ENCODE peak calls at places on chromosomes 7 and 10, in five cellular contexts. V is adrenal gland, O is lower lobe of right lung, X is body of pancreas, Q is HCT116. G is an unnamed sample.

GRCh38 chr7:31004393-31004792 is 40.6 kb downstream of the GHRHR start:
- DNase-seq in X (no peak), V (no peak), Q (no peak), O (no peak), G (peak)

GRCh38 chr10:24513155-24513554 is 210.5 kb downstream of the ARHGAP21 start:
- DNase-seq in X (no peak), Q (no peak), O (no peak), V (no peak), G (peak)

GRCh38 chr10:97849491-97850402 is at the start of gene GOLGA7B:
- DNase-seq in Q (no peak), X (peak), O (peak), V (peak), G (no peak)

GRCh38 chr7:82443044-82443800 is at the start of gene CACNA2D1:
- DNase-seq in Q (no peak), X (peak), O (no peak), V (peak), G (peak)

GRCh38 chr10:12418000-12418399 is 68.7 kb downstream of the CAMK1D start:
- DNase-seq in Q (no peak), O (no peak), V (no peak), X (no peak), G (peak)

GRCh38 chr7:55105952-55106351 is 87.1 kb downstream of the EGFR start:
- DNase-seq in V (no peak), Q (no peak), X (no peak), O (no peak), G (no peak)

GRCh38 chr10:88557246-88557645 is 25.9 kb downstream of the RNLS start:
- DNase-seq in Q (no peak), X (no peak), O (no peak), V (no peak), G (no peak)

GRCh38 chr7:103113164-103113563 is 35.7 kb downstream of the NAPEPLD start:
- DNase-seq in O (no peak), V (peak), Q (peak), X (no peak), G (peak)

GRCh38 chr10:32377458-32378370 is 30.8 kb upstream of the EPC1 start:
- DNase-seq in V (peak), X (peak), O (no peak), Q (peak), G (peak)

GRCh38 chr7:18873674-18874341 is 243.6 kb downstream of the TWIST1 start:
- DNase-seq in Q (no peak), O (no peak), V (no peak), X (no peak), G (peak)

GRCh38 chr7:143490719-143491306 is 13.1 kb downstream of the TAS2R41 start:
- DNase-seq in Q (no peak), X (no peak), V (no peak), O (no peak), G (peak)

GRCh38 chr10:27319752-27320561 is 79.4 kb upstream of the ACBD5 start:
- DNase-seq in Q (no peak), V (peak), O (peak), X (peak), G (peak)

GRCh38 chr10:36494386-36494785 is 631.0 kb upstream of the ANKRD30A start:
- DNase-seq in Q (no peak), V (no peak), O (no peak), X (no peak), G (peak)

GRCh38 chr7:75658369-75658768 is 80.4 kb downstream of the HIP1 start:
- DNase-seq in V (no peak), O (no peak), Q (no peak), X (no peak), G (no peak)

GRCh38 chr10:25059990-25060389 is 43.6 kb downstream of the THNSL1 start:
- DNase-seq in O (peak), Q (peak), V (peak), X (peak), G (peak)

GRCh38 chr10:75191821-75192568 is 18.6 kb upstream of the VDAC2 start:
- DNase-seq in O (peak), Q (no peak), V (peak), X (peak), G (peak)

GRCh38 chr10:132331956-132332749 is at the start of gene LRRC27:
- DNase-seq in Q (peak), V (peak), O (peak), X (peak), G (peak)
- TF ChIP-seq CTCF in Q (no peak), V (no peak), O (no peak), X (no peak), G (no peak)

GRCh38 chr7:134515569-134516468 is 11.5 kb upstream of the AKR1B10 start:
- DNase-seq in V (no peak), O (no peak), Q (peak), X (no peak), G (peak)

GRCh38 chr7:134514663-134515062 is 12.7 kb upstream of the AKR1B10 start:
- DNase-seq in X (no peak), Q (peak), V (peak), O (no peak), G (peak)

GRCh38 chr7:134512271-134512670 is 15.1 kb upstream of the AKR1B10 start:
- DNase-seq in Q (no peak), X (no peak), O (no peak), V (no peak), G (no peak)

GRCh38 chr7:134514106-134514505 is 13.3 kb upstream of the AKR1B10 start:
- DNase-seq in X (no peak), V (no peak), O (no peak), Q (no peak), G (no peak)

DNA sequence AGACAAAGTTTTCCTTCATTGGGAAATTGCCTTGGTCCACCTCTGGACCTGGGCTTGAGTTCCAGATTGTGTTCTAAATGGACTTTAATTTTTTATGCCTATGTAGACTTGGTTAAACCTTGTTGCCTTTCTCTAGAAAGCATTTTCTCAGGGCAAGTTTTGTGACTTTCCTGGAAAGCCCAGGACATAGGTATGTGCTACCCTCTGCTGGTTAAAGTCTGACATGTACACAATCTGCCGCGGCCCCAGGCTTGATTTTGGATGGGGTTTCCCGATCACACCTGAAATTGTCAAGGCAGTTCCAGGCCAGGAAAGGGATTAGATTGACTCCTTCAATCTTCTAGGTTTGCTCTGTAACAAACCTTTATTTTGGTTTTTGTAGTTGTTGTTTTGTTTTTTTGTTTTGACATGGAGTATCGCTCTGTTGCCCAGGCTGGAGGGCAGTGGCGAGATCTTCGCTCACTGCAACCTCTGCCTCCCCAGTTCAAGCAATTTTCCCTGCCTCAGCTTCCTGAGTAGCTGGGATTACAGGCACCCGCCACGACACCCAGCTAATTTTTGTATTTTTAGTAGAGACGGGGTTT is 14.1 kb upstream of the AKR1B10 start:
- DNase-seq in O (no peak), V (peak), X (peak), Q (no peak), G (peak)
- TF ChIP-seq CTCF in O (peak), V (peak), X (peak), Q (peak), G (peak)

GRCh38 chr10:77712207-77712606 is 74.6 kb upstream of the KCNMA1 start:
- DNase-seq in X (no peak), Q (no peak), V (no peak), O (no peak), G (no peak)

GRCh38 chr10:77713506-77714280 is 76.1 kb upstream of the KCNMA1 start:
- DNase-seq in X (no peak), Q (no peak), V (no peak), O (no peak), G (peak)

GRCh38 chr10:77716943-77717735 is 79.5 kb upstream of the KCNMA1 start:
- DNase-seq in X (no peak), Q (no peak), O (no peak), V (no peak), G (peak)

GRCh38 chr10:77715536-77715935 is 77.9 kb upstream of the KCNMA1 start:
- DNase-seq in Q (no peak), V (no peak), O (no peak), X (no peak), G (no peak)

DNA sequence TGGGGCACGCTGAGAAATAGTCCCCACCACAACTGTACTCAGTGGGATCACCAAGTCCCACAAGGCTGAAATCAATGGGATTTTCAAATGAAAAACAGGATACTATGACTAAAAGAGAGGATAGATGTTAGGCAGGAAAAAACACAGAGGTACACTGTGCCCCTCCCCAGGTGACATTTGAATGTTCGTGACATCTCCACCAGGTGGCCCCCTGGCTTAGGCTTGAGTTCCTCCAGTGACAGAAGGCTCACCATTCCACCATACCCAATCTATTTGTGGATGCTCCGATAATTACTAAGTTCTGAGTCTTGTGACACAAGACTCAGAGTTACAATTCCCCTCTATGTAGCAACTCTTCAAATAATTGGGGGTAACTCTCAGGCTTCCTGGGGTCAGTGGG is 77.5 kb upstream of the KCNMA1 start:
- DNase-seq in X (no peak), O (no peak), Q (peak), V (no peak), G (no peak)
- TF ChIP-seq CTCF in X (no peak), O (no peak), Q (peak), V (no peak), G (no peak)

DNA sequence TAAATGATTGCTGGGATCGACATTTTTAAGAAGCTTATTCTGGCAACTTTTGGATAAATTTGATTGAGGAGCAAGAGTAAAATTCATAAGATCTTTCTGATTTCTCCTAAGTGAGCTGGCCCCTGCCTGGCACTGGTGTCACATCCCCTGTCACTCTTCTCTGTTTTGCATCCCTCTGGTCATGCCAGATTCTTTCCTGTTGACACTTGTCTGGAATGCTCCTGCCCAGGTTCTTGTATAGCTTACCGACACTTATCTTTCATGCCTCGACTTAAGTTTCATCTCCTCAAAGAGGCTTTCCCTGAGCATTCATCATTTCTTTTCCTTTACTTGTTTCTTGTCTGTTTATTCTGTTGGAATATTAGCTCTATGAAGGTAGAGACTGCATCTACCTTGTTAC is 22.2 kb upstream of the AASS start:
- DNase-seq in O (no peak), V (no peak), X (no peak), Q (no peak), G (no peak)
- TF ChIP-seq CTCF in O (no peak), V (no peak), X (no peak), Q (no peak), G (no peak)

DNA sequence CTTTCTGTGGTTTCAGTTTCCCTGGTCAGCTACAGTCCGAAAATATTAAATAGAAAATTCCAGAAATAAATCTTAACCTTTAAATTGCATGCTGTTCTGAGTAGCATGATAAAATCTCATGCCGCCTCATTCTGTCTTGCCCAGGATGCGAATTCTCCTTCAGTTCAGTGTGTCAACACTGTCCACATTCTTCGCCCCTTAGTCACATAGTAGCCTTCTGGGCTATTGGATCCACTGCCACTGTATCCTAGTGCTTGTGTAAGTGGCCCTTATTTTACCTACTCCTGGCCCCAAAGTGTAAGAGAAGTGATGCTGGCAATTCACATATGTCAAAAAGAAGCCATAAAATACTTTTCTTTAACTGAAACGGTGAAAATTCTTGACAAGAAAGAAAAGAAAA is 129.6 kb downstream of the ZWINT start:
- DNase-seq in O (no peak), Q (no peak), X (no peak), V (no peak), G (no peak)
- TF ChIP-seq CTCF in O (no peak), Q (no peak), X (no peak), V (no peak), G (no peak)

DNA sequence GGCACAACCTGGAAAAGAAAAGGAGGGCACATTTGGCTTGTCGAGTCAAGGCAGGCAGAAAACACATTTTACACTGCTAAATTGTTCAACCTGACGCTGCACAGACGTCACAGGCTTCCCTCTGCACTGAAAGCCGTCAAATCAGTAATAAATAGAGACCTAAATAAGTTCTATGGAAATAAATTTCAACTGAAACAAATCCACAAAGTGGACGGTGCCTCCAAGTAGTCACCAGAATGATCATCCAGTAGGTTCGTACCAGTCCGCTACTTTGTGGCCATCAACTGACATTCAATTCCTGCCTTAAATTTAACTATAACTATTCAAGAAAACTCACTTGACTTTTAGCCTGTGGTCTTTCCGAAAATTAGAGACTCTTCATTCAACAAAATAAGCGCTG is 49.0 kb downstream of the NPVF start:
- DNase-seq in X (no peak), Q (no peak), O (no peak), V (no peak), G (peak)
- TF ChIP-seq CTCF in X (no peak), Q (no peak), O (no peak), V (no peak), G (no peak)

GRCh38 chr7:111053035-111053434 is 37.9 kb upstream of the LRRN3 start:
- DNase-seq in V (no peak), O (no peak), X (no peak), Q (no peak), G (no peak)
- TF ChIP-seq CTCF in V (no peak), O (no peak), X (no peak), Q (no peak), G (no peak)

GRCh38 chr10:92839191-92840085 is 8.9 kb upstream of the EXOC6 start:
- DNase-seq in X (peak), Q (no peak), O (peak), V (peak), G (peak)
- TF ChIP-seq CTCF in X (no peak), Q (no peak), O (peak), V (no peak), G (no peak)

GRCh38 chr10:67075381-67076001 is 149.7 kb downstream of the LRRTM3 start:
- DNase-seq in V (no peak), O (no peak), Q (no peak), X (no peak), G (no peak)

GRCh38 chr10:67077376-67077775 is 151.5 kb downstream of the LRRTM3 start:
- DNase-seq in X (no peak), O (no peak), V (no peak), Q (no peak), G (no peak)

GRCh38 chr10:67079126-67079525 is 153.3 kb downstream of the LRRTM3 start:
- DNase-seq in V (peak), Q (no peak), O (no peak), X (peak), G (no peak)

GRCh38 chr10:67072654-67073053 is 146.8 kb downstream of the LRRTM3 start:
- DNase-seq in V (no peak), O (no peak), Q (no peak), X (no peak), G (no peak)

DNA sequence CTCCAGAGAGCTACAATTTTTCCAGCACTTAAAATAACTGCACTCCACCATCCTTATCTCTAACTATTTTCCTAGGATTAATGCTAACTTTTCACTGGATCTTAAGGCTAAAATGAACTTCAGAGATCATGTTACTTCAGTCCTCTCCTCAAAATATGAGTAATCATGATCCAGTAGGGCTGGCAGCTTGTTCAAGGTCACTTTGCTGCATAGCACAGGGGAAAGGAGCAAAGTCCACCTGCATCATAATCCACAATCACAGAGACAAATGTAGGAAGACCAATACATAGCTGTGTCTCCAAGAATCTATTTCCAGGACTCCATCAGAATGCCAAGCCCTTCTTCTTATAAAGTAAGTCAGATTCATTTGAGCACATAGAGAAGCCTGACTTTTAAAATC is 150.3 kb downstream of the LRRTM3 start:
- DNase-seq in X (peak), V (peak), Q (no peak), O (no peak), G (no peak)
- TF ChIP-seq CTCF in X (no peak), V (no peak), Q (no peak), O (no peak), G (no peak)

GRCh38 chr10:117367718-117368117 is 7.5 kb downstream of the PDZD8 start:
- DNase-seq in O (no peak), Q (no peak), X (no peak), V (no peak), G (no peak)

GRCh38 chr10:117366741-117367140 is 8.5 kb downstream of the PDZD8 start:
- DNase-seq in V (no peak), O (no peak), X (no peak), Q (no peak), G (no peak)

GRCh38 chr10:117364121-117364960 is 10.9 kb downstream of the PDZD8 start:
- DNase-seq in Q (no peak), V (no peak), X (no peak), O (no peak), G (no peak)

GRCh38 chr10:117363027-117363426 is 12.2 kb downstream of the PDZD8 start:
- DNase-seq in Q (no peak), V (no peak), X (no peak), O (no peak), G (peak)

DNA sequence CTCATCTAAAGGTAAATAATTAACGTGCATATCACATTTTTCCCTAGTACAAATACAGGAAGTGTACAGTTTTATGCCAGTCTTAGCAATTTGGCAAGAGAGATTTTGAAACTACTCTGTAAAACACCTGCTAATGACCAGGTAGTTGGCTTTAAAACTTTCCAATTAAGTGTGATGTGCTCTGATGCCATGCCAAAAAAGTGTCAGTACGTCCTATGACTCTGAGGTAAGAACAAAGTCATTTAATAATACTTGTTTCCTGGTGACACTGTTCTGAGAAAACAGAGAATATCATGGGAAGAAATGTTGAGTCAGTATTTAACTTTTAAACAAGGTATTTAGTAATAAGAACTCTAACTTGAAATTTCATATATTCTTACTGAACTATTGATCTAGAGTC is 9.6 kb downstream of the PDZD8 start:
- DNase-seq in O (no peak), X (peak), V (no peak), Q (peak), G (no peak)
- TF ChIP-seq CTCF in O (no peak), X (no peak), V (no peak), Q (no peak), G (no peak)

G was measured in fibroblast of mammary gland.